ENCODE peak calls at places on chromosomes 16 and 17, in seven cellular contexts. One of them, this sample, is unnamed.

GRCh38 chr17:7029659-7030058 is 6.2 kb upstream of the SLC16A13 start:
- DNase-seq in cardiac fibroblast: no peak
- DNase-seq in fibroblast of pulmonary artery: no peak
- DNase-seq in NB4: no peak
- DNase-seq in tibial nerve: no peak
- DNase-seq in ovary: no peak
- DNase-seq in IMR-90: no peak
- DNase-seq in this sample: no peak

GRCh38 chr17:61305024-61305423 is 94.6 kb upstream of the TBX2 start:
- DNase-seq in tibial nerve: no peak
- DNase-seq in cardiac fibroblast: no peak
- DNase-seq in NB4: no peak
- DNase-seq in ovary: no peak
- DNase-seq in IMR-90: peak
- DNase-seq in fibroblast of pulmonary artery: no peak
- DNase-seq in this sample: no peak

GRCh38 chr16:46753015-46753414 is 4.9 kb upstream of the MYLK3 start:
- DNase-seq in ovary: no peak
- DNase-seq in fibroblast of pulmonary artery: no peak
- DNase-seq in cardiac fibroblast: no peak
- DNase-seq in tibial nerve: no peak
- DNase-seq in IMR-90: no peak
- DNase-seq in NB4: no peak
- DNase-seq in this sample: no peak

GRCh38 chr16:57807252-57807967 is 5.1 kb upstream of the KIFC3 start:
- DNase-seq in NB4: peak
- DNase-seq in tibial nerve: no peak
- DNase-seq in fibroblast of pulmonary artery: no peak
- DNase-seq in ovary: no peak
- DNase-seq in cardiac fibroblast: no peak
- DNase-seq in IMR-90: no peak
- DNase-seq in this sample: peak

GRCh38 chr17:13759936-13760335 is 158.2 kb upstream of the HS3ST3A1 start:
- DNase-seq in fibroblast of pulmonary artery: peak
- DNase-seq in NB4: no peak
- DNase-seq in tibial nerve: no peak
- DNase-seq in ovary: no peak
- DNase-seq in IMR-90: no peak
- DNase-seq in cardiac fibroblast: peak
- DNase-seq in this sample: no peak

GRCh38 chr17:76431509-76431908 is 21.4 kb downstream of the UBE2O start:
- DNase-seq in ovary: no peak
- DNase-seq in fibroblast of pulmonary artery: no peak
- DNase-seq in IMR-90: no peak
- DNase-seq in NB4: no peak
- DNase-seq in cardiac fibroblast: no peak
- DNase-seq in tibial nerve: no peak
- DNase-seq in this sample: no peak

GRCh38 chr17:58757162-58757613 is 1.5 kb downstream of the PPM1E start:
- DNase-seq in tibial nerve: no peak
- DNase-seq in IMR-90: no peak
- DNase-seq in ovary: no peak
- DNase-seq in cardiac fibroblast: no peak
- DNase-seq in NB4: no peak
- DNase-seq in fibroblast of pulmonary artery: no peak
- DNase-seq in this sample: no peak

GRCh38 chr17:77369544-77369971 is 228.8 kb downstream of the SEC14L1 start:
- DNase-seq in tibial nerve: no peak
- DNase-seq in fibroblast of pulmonary artery: no peak
- DNase-seq in IMR-90: no peak
- DNase-seq in ovary: no peak
- DNase-seq in cardiac fibroblast: no peak
- DNase-seq in NB4: no peak
- DNase-seq in this sample: no peak

GRCh38 chr16:66190411-66190810 is 176.1 kb upstream of the CDH5 start:
- DNase-seq in tibial nerve: no peak
- DNase-seq in NB4: no peak
- DNase-seq in ovary: no peak
- DNase-seq in fibroblast of pulmonary artery: no peak
- DNase-seq in IMR-90: no peak
- DNase-seq in cardiac fibroblast: peak
- DNase-seq in this sample: no peak

GRCh38 chr16:10168258-10168657 is 14.0 kb downstream of the GRIN2A start:
- DNase-seq in ovary: no peak
- DNase-seq in fibroblast of pulmonary artery: no peak
- DNase-seq in IMR-90: no peak
- DNase-seq in NB4: no peak
- DNase-seq in cardiac fibroblast: peak
- DNase-seq in tibial nerve: no peak
- DNase-seq in this sample: peak

GRCh38 chr17:76467809-76468633 is 618 bp downstream of the AANAT start:
- DNase-seq in NB4: no peak
- DNase-seq in ovary: no peak
- DNase-seq in fibroblast of pulmonary artery: no peak
- DNase-seq in cardiac fibroblast: no peak
- DNase-seq in tibial nerve: no peak
- DNase-seq in IMR-90: no peak
- DNase-seq in this sample: no peak

GRCh38 chr16:11497329-11497805 is 89.4 kb downstream of the LITAF start:
- DNase-seq in IMR-90: peak
- DNase-seq in fibroblast of pulmonary artery: peak
- DNase-seq in ovary: peak
- DNase-seq in tibial nerve: peak
- DNase-seq in NB4: peak
- DNase-seq in cardiac fibroblast: peak
- DNase-seq in this sample: peak

GRCh38 chr17:38939987-38940386 is 14.6 kb downstream of the LASP1NB start:
- DNase-seq in ovary: no peak
- DNase-seq in tibial nerve: no peak
- DNase-seq in fibroblast of pulmonary artery: no peak
- DNase-seq in cardiac fibroblast: no peak
- DNase-seq in NB4: no peak
- DNase-seq in IMR-90: no peak
- DNase-seq in this sample: no peak

GRCh38 chr17:82534401-82534812 is 14.9 kb downstream of the FOXK2 start:
- DNase-seq in ovary: no peak
- DNase-seq in fibroblast of pulmonary artery: no peak
- DNase-seq in IMR-90: no peak
- DNase-seq in NB4: peak
- DNase-seq in tibial nerve: no peak
- DNase-seq in cardiac fibroblast: no peak
- DNase-seq in this sample: no peak

GRCh38 chr17:77019955-77020379 is 120.8 kb upstream of the SEC14L1 start:
- DNase-seq in tibial nerve: no peak
- DNase-seq in cardiac fibroblast: no peak
- DNase-seq in ovary: no peak
- DNase-seq in NB4: peak
- DNase-seq in IMR-90: no peak
- DNase-seq in fibroblast of pulmonary artery: no peak
- DNase-seq in this sample: peak

GRCh38 chr16:2243031-2243528 is 6.8 kb downstream of the DNASE1L2 start:
- DNase-seq in fibroblast of pulmonary artery: no peak
- DNase-seq in cardiac fibroblast: no peak
- DNase-seq in NB4: no peak
- DNase-seq in ovary: no peak
- DNase-seq in tibial nerve: no peak
- DNase-seq in IMR-90: no peak
- DNase-seq in this sample: no peak

GRCh38 chr17:40177275-40177874 is at the start of gene RAPGEFL1:
- DNase-seq in NB4: no peak
- DNase-seq in tibial nerve: peak
- DNase-seq in fibroblast of pulmonary artery: peak
- DNase-seq in ovary: peak
- DNase-seq in cardiac fibroblast: peak
- DNase-seq in IMR-90: peak
- DNase-seq in this sample: peak

GRCh38 chr16:67786491-67786890 is 19.9 kb downstream of the RANBP10 start:
- DNase-seq in IMR-90: no peak
- DNase-seq in fibroblast of pulmonary artery: no peak
- DNase-seq in tibial nerve: no peak
- DNase-seq in NB4: no peak
- DNase-seq in cardiac fibroblast: no peak
- DNase-seq in ovary: no peak
- DNase-seq in this sample: no peak

GRCh38 chr17:72056727-72057290 is 64.0 kb upstream of the SOX9 start:
- DNase-seq in tibial nerve: no peak
- DNase-seq in IMR-90: no peak
- DNase-seq in NB4: no peak
- DNase-seq in fibroblast of pulmonary artery: no peak
- DNase-seq in cardiac fibroblast: no peak
- DNase-seq in ovary: no peak
- DNase-seq in this sample: no peak
- H3K4me3 ChIP-seq in tibial nerve: no peak
- H3K4me3 ChIP-seq in IMR-90: no peak
- H3K4me3 ChIP-seq in NB4: no peak
- H3K4me3 ChIP-seq in fibroblast of pulmonary artery: no peak
- H3K4me3 ChIP-seq in cardiac fibroblast: no peak
- H3K4me3 ChIP-seq in ovary: no peak
- H3K4me3 ChIP-seq in this sample: no peak

GRCh38 chr16:22123146-22123545 is 30.8 kb downstream of the VWA3A start:
- DNase-seq in IMR-90: no peak
- DNase-seq in cardiac fibroblast: peak
- DNase-seq in tibial nerve: no peak
- DNase-seq in ovary: no peak
- DNase-seq in fibroblast of pulmonary artery: peak
- DNase-seq in NB4: peak
- DNase-seq in this sample: no peak
- TF ChIP-seq CTCF in IMR-90: no peak
- TF ChIP-seq CTCF in cardiac fibroblast: peak
- TF ChIP-seq CTCF in tibial nerve: no peak
- TF ChIP-seq CTCF in ovary: no peak
- TF ChIP-seq CTCF in fibroblast of pulmonary artery: no peak
- TF ChIP-seq CTCF in NB4: peak
- TF ChIP-seq CTCF in this sample: no peak

GRCh38 chr16:65120811-65121721 is 797 bp downstream of the CDH11 start:
- DNase-seq in NB4: no peak
- DNase-seq in IMR-90: peak
- DNase-seq in ovary: peak
- DNase-seq in cardiac fibroblast: peak
- DNase-seq in tibial nerve: peak
- DNase-seq in fibroblast of pulmonary artery: peak
- DNase-seq in this sample: peak

GRCh38 chr16:65116818-65117430 is 4.9 kb downstream of the CDH11 start:
- DNase-seq in cardiac fibroblast: peak
- DNase-seq in ovary: no peak
- DNase-seq in fibroblast of pulmonary artery: no peak
- DNase-seq in tibial nerve: no peak
- DNase-seq in IMR-90: peak
- DNase-seq in NB4: no peak
- DNase-seq in this sample: peak

GRCh38 chr16:65119905-65120341 is 1.9 kb downstream of the CDH11 start:
- DNase-seq in cardiac fibroblast: peak
- DNase-seq in NB4: no peak
- DNase-seq in tibial nerve: peak
- DNase-seq in IMR-90: peak
- DNase-seq in fibroblast of pulmonary artery: peak
- DNase-seq in ovary: peak
- DNase-seq in this sample: peak

GRCh38 chr16:65117701-65118448 is 4.0 kb downstream of the CDH11 start:
- DNase-seq in cardiac fibroblast: peak
- DNase-seq in IMR-90: peak
- DNase-seq in ovary: peak
- DNase-seq in tibial nerve: peak
- DNase-seq in fibroblast of pulmonary artery: peak
- DNase-seq in NB4: peak
- DNase-seq in this sample: peak

GRCh38 chr16:65118866-65119265 is 3.0 kb downstream of the CDH11 start:
- DNase-seq in IMR-90: peak
- DNase-seq in cardiac fibroblast: peak
- DNase-seq in tibial nerve: no peak
- DNase-seq in fibroblast of pulmonary artery: no peak
- DNase-seq in NB4: no peak
- DNase-seq in ovary: no peak
- DNase-seq in this sample: peak
- H3K4me3 ChIP-seq in IMR-90: peak
- H3K4me3 ChIP-seq in cardiac fibroblast: no peak
- H3K4me3 ChIP-seq in tibial nerve: peak
- H3K4me3 ChIP-seq in fibroblast of pulmonary artery: peak
- H3K4me3 ChIP-seq in NB4: no peak
- H3K4me3 ChIP-seq in ovary: no peak
- H3K4me3 ChIP-seq in this sample: peak

GRCh38 chr17:79027274-79027924 is 3.4 kb downstream of the C1QTNF1 start:
- DNase-seq in NB4: no peak
- DNase-seq in ovary: no peak
- DNase-seq in fibroblast of pulmonary artery: peak
- DNase-seq in cardiac fibroblast: no peak
- DNase-seq in tibial nerve: no peak
- DNase-seq in IMR-90: no peak
- DNase-seq in this sample: no peak
- TF ChIP-seq CTCF in NB4: no peak
- TF ChIP-seq CTCF in ovary: no peak
- TF ChIP-seq CTCF in fibroblast of pulmonary artery: no peak
- TF ChIP-seq CTCF in cardiac fibroblast: no peak
- TF ChIP-seq CTCF in tibial nerve: no peak
- TF ChIP-seq CTCF in IMR-90: no peak
- TF ChIP-seq CTCF in this sample: no peak

GRCh38 chr17:29612094-29612403 is 10.7 kb downstream of the CORO6 start:
- DNase-seq in tibial nerve: no peak
- DNase-seq in IMR-90: no peak
- DNase-seq in ovary: no peak
- DNase-seq in NB4: no peak
- DNase-seq in fibroblast of pulmonary artery: no peak
- DNase-seq in cardiac fibroblast: no peak
- DNase-seq in this sample: no peak

GRCh38 chr17:29612404-29613370 is 10.0 kb downstream of the CORO6 start:
- DNase-seq in fibroblast of pulmonary artery: no peak
- DNase-seq in ovary: no peak
- DNase-seq in NB4: no peak
- DNase-seq in tibial nerve: no peak
- DNase-seq in cardiac fibroblast: no peak
- DNase-seq in IMR-90: no peak
- DNase-seq in this sample: no peak

GRCh38 chr17:29613856-29614255 is 8.9 kb downstream of the CORO6 start:
- DNase-seq in ovary: no peak
- DNase-seq in cardiac fibroblast: no peak
- DNase-seq in tibial nerve: no peak
- DNase-seq in fibroblast of pulmonary artery: no peak
- DNase-seq in NB4: no peak
- DNase-seq in IMR-90: no peak
- DNase-seq in this sample: no peak

GRCh38 chr17:29614345-29615047 is 8.2 kb downstream of the CORO6 start:
- DNase-seq in tibial nerve: no peak
- DNase-seq in cardiac fibroblast: no peak
- DNase-seq in fibroblast of pulmonary artery: no peak
- DNase-seq in IMR-90: no peak
- DNase-seq in ovary: no peak
- DNase-seq in NB4: no peak
- DNase-seq in this sample: no peak

DNA sequence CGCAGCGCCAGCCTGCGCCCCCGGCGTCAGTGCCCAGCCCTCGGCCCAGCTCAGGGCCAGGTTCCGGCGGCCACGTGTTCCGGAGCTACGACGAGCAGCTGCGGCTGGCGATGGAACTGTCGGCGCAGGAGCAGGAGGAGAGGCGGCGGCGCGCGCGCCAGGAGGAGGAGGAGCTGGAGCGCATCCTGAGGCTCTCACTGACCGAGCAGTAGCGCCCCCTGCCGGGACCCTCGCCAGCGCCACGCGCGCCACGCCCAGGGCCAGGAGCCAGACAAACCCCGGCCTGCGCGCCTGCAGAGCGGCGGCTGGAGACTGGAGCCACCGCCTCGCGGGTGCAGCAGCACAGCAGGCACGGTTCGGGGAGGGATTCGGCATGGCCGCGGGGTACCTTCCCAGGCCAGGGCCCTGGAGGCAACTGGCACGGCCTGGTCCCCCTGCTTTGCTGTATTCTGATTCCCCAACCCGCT is 9.3 kb downstream of the CORO6 start:
- DNase-seq in tibial nerve: peak
- DNase-seq in IMR-90: peak
- DNase-seq in cardiac fibroblast: peak
- DNase-seq in fibroblast of pulmonary artery: peak
- DNase-seq in ovary: peak
- DNase-seq in NB4: peak
- DNase-seq in this sample: peak
- H3K4me3 ChIP-seq in tibial nerve: peak
- H3K4me3 ChIP-seq in IMR-90: no peak
- H3K4me3 ChIP-seq in cardiac fibroblast: peak
- H3K4me3 ChIP-seq in fibroblast of pulmonary artery: peak
- H3K4me3 ChIP-seq in ovary: no peak
- H3K4me3 ChIP-seq in NB4: no peak
- H3K4me3 ChIP-seq in this sample: no peak

This sample was measured in astrocyte of the spinal cord.